ENCODE peak calls at places on chromosomes 2 and 18, in ten cellular contexts. W, Z, P, M, L, B, Y, U, R and C are unnamed samples.

GRCh38 chr2:129587426-129588064 is 391.9 kb upstream of the RAB6C start:
- DNase-seq in L (no peak), B (no peak), R (no peak), M (no peak), Y (no peak), U (no peak), W (no peak), Z (no peak), P (no peak), C (no peak)

GRCh38 chr2:134736167-134736885 is 17.5 kb upstream of the TMEM163 start:
- DNase-seq in Y (no peak), W (no peak), U (peak; percentile 82), P (no peak), R (no peak), L (peak; percentile 80), B (no peak), Z (peak; percentile 89), M (peak; percentile 50), C (no peak)

GRCh38 chr18:35024965-35025364 is 16.2 kb upstream of the MAPRE2 start:
- DNase-seq in L (peak; percentile 88), B (peak; percentile 82), Y (peak; percentile 85), M (peak; percentile 89), Z (peak; percentile 89), R (peak; percentile 81), U (no peak), W (peak; percentile 86), P (peak; percentile 50), C (no peak)

GRCh38 chr2:176129825-176130152 is 284 bp downstream of the HOXD8 start:
- DNase-seq in W (no peak), Y (no peak), R (no peak), M (no peak), P (no peak), U (no peak), L (no peak), Z (no peak), B (no peak), C (no peak)

GRCh38 chr18:79695269-79695668 is 15.7 kb downstream of the CTDP1 start:
- DNase-seq in P (peak; percentile 15), W (no peak), B (no peak), Y (no peak), R (no peak), Z (no peak), L (no peak), M (peak; percentile 52), U (no peak), C (no peak)

GRCh38 chr2:109135572-109136185 is 6.7 kb downstream of the SH3RF3 start:
- DNase-seq in U (no peak), M (no peak), R (no peak), W (no peak), Y (no peak), B (no peak), P (no peak), Z (peak; percentile 25), L (peak; percentile 20), C (no peak)

GRCh38 chr2:130759906-130760753 is 4.8 kb downstream of the AMER3 start:
- DNase-seq in L (no peak), Y (peak; percentile 72), Z (peak; percentile 5), B (no peak), M (no peak), U (no peak), W (no peak), P (no peak), R (no peak), C (no peak)

GRCh38 chr18:55586841-55587240 is 1.2 kb downstream of the TCF4 start:
- DNase-seq in R (no peak), W (no peak), U (no peak), M (peak; percentile 53), L (peak; percentile 67), B (no peak), Y (no peak), Z (peak; percentile 73), P (no peak), C (no peak)

GRCh38 chr2:164803772-164804466 is 37.7 kb downstream of the COBLL1 start:
- DNase-seq in W (no peak), B (no peak), U (no peak), L (no peak), Y (no peak), P (no peak), R (no peak), Z (peak; percentile 20), M (peak; percentile 18), C (no peak)

GRCh38 chr2:2837768-2838547 is 506.9 kb upstream of the MYT1L start:
- DNase-seq in P (no peak), R (peak; percentile 9), L (no peak), B (no peak), Y (peak; percentile 56), W (no peak), M (no peak), U (no peak), Z (no peak), C (no peak)

DNA sequence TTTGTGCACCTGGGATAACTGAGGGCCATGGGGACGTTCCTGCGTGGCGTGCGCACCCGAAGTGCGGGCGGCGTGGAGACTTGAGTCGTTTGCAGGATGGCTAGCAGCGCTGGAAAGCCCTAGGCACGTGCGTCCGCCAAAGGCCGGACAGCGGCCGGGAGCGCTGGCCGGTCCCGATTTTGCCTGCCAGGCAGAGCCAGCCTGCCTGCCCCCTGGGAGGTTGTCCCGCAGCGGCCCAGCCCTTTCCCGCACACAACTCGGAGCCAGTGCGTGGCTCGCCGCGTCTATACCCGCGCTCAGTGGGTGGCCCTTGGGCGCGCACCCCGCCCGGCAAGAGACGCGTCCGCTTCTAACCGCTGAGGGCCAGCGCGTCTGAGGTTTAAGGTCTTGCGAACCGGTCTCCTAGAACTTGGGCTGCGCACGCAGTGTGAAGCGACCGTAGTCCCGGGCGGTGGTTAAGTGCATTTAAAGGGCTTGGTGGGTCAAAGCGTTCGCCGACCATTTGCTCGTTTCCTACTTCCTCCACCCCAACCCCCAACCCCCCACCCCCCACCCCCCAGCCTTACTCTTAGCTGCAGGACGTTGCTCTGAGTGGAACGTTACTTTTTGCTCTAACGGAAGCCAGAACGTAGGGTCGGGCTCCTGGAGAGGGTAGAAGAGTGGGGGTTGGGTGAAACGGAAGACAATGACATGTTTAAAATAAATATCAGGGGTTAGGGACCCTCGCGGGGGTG is 627 bp downstream of the CDCA7 start:
- DNase-seq in U (no peak), B (no peak), W (no peak), L (peak; percentile 48), P (peak; percentile 61), R (peak; percentile 31), Z (peak; percentile 62), Y (no peak), M (peak; percentile 60), C (peak; percentile 51)
- TF ChIP-seq CTCF in U (no peak), B (no peak), W (no peak), L (no peak), P (no peak), R (no peak), Z (no peak), Y (no peak), M (no peak), C (no peak)

GRCh38 chr2:102185347-102185746 is 1.5 kb upstream of the IL1RL2 start:
- DNase-seq in P (no peak), W (no peak), Y (no peak), L (no peak), Z (no peak), U (no peak), M (no peak), R (no peak), B (no peak), C (no peak)

GRCh38 chr2:102184018-102184417 is 2.8 kb upstream of the IL1RL2 start:
- DNase-seq in M (no peak), U (no peak), Y (no peak), Z (no peak), P (no peak), W (no peak), R (no peak), L (no peak), B (no peak), C (no peak)

GRCh38 chr2:102186676-102187190 is at the start of gene IL1RL2:
- DNase-seq in M (no peak), Z (peak; percentile 21), Y (no peak), P (peak; percentile 56), B (peak; percentile 50), R (peak; percentile 57), L (no peak), U (no peak), W (no peak), C (no peak)

GRCh38 chr2:102190425-102191107 is 3.7 kb downstream of the IL1RL2 start:
- DNase-seq in R (no peak), M (no peak), W (no peak), U (no peak), P (no peak), L (no peak), Y (no peak), B (no peak), Z (no peak), C (no peak)

DNA sequence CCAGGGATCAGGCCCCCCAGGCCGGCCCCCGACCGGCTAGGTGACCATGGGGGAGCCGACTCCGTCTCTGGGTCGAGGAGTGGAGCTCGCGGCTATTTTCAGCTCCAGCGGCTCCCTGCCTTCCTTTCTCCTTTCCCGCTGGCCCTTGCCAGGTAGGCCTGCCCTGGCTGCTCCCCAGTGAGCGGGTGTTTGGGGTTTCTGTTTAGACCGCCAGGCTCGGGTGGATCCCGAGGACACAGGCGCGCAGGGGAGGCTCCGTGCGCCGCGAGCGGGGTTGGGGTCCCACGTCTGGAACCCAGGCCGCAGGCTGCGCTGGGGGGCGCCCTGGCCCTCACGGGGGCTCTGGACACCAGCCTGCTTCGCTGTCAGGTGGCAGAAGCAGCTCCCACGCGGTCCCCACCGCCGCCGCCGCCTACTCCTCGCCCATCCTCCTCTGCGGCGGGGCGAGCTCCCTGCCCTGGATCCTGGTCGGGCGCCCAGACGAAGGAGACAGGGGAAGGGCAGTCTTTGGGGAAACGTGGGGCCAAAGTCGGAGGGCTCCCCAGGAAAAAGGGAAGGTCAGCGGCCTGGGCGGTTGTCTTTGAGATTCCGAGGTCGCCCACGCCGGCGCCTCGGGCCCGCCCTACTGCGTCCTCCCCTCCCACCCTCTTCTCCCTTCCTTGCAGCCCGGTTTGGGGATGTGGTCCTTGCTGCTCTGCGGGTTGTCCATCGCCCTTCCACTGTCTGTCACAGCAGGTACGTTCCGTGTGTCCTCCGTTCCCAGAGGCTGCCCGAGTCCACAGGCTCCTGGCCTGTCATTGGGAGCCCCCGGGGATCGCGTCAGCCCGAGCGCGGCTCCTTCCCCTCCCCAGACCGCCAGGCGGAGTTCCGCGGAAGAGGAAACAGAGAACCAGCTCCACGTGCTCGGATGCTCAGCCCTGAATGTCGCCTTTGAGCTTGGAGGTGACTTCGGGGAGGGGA is 648 bp downstream of the IL1RL2 start:
- DNase-seq in P (peak; percentile 69), B (peak; percentile 55), M (peak; percentile 10), R (peak; percentile 49), Z (peak; percentile 49), W (peak; percentile 42), U (no peak), Y (peak; percentile 78), L (peak; percentile 37), C (peak; percentile 74)
- TF ChIP-seq CTCF in P (peak; percentile 33), B (no peak), M (no peak), R (no peak), Z (peak; percentile 47), W (no peak), U (peak; percentile 36), Y (no peak), L (no peak), C (peak; percentile 37)

GRCh38 chr2:238277695-238278094 is 10.7 kb downstream of the PER2 start:
- DNase-seq in Y (no peak), M (no peak), W (no peak), R (no peak), U (no peak), Z (no peak), P (peak; percentile 43), B (no peak), L (no peak), C (peak; percentile 17)
- TF ChIP-seq CTCF in Y (no peak), M (no peak), W (no peak), R (no peak), U (peak; percentile 42), Z (no peak), P (no peak), B (no peak), L (peak; percentile 24), C (no peak)

GRCh38 chr2:240893363-240893828 is 2.6 kb downstream of the MAB21L4 start:
- DNase-seq in U (peak; percentile 26), M (peak; percentile 36), P (no peak), R (no peak), B (no peak), Y (no peak), W (no peak), L (peak; percentile 36), Z (peak; percentile 60), C (no peak)
- TF ChIP-seq CTCF in U (peak; percentile 24), M (no peak), P (no peak), R (no peak), B (no peak), Y (no peak), W (no peak), L (no peak), Z (no peak), C (no peak)